ENCODE peak calls at places on chromosomes 5 and 9, in five cellular contexts. W, X, M, T and I are unnamed samples.
A peak's percentile ranks its signal among the peaks of the same experiment; 100 is the strongest.

GRCh38 chr5:168822745-168823281 is 243.6 kb upstream of the PANK3 start:
- DNase-seq in W (no peak), X (no peak), M (no peak), T (no peak), I (peak; percentile 9)

GRCh38 chr5:180212363-180213255 is 3.6 kb upstream of the RASGEF1C start:
- DNase-seq in W (peak; percentile 41), X (no peak), M (no peak), T (no peak), I (no peak)

GRCh38 chr9:21833090-21833801 is 30.8 kb downstream of the MTAP start:
- DNase-seq in W (no peak), X (no peak), M (no peak), T (no peak), I (no peak)

GRCh38 chr5:98657559-98657958 is 115.9 kb upstream of the RGMB start:
- DNase-seq in W (no peak), X (no peak), M (no peak), T (no peak), I (no peak)

GRCh38 chr5:140109050-140109817 is 4.7 kb upstream of the PURA start:
- DNase-seq in W (peak; percentile 48), X (peak; percentile 8), M (no peak), T (no peak), I (no peak)

GRCh38 chr9:89872426-89872912 is 267.7 kb downstream of the GADD45G start:
- DNase-seq in W (no peak), X (no peak), M (no peak), T (no peak), I (no peak)

GRCh38 chr5:14467886-14468285 is 113.7 kb upstream of the OTULINL start:
- DNase-seq in W (no peak), X (no peak), M (no peak), T (no peak), I (no peak)

GRCh38 chr9:127925959-127926949 is 4.3 kb downstream of the PIP5KL1 start:
- DNase-seq in W (no peak), X (no peak), M (no peak), T (no peak), I (no peak)

GRCh38 chr9:115469826-115470225 is 351.9 kb upstream of the TNC start:
- DNase-seq in W (no peak), X (no peak), M (no peak), T (no peak), I (no peak)

GRCh38 chr9:27566118-27566517 is 7.2 kb downstream of the C9orf72 start:
- DNase-seq in W (no peak), X (no peak), M (no peak), T (no peak), I (no peak)

GRCh38 chr5:142883025-142883424 is 112.8 kb downstream of the ARHGAP26 start:
- DNase-seq in W (no peak), X (no peak), M (no peak), T (no peak), I (no peak)

GRCh38 chr5:145697251-145698016 is 137.7 kb downstream of the PRELID2 start:
- DNase-seq in W (peak; percentile 49), X (peak; percentile 29), M (no peak), T (peak; percentile 17), I (peak; percentile 41)

GRCh38 chr9:31119882-31120481 is 1264.5 kb upstream of the ACO1 start:
- DNase-seq in W (peak; percentile 18), X (peak; percentile 26), M (no peak), T (peak; percentile 15), I (peak; percentile 43)

GRCh38 chr5:140228364-140228837 is 53.4 kb downstream of the CYSTM1 start:
- DNase-seq in W (no peak), X (no peak), M (no peak), T (no peak), I (no peak)

GRCh38 chr9:107545036-107545435 is 55.5 kb upstream of the KLF4 start:
- DNase-seq in W (no peak), X (no peak), M (no peak), T (no peak), I (no peak)

GRCh38 chr5:116577064-116577788 is 2.6 kb upstream of the SEMA6A start:
- DNase-seq in W (no peak), X (no peak), M (no peak), T (peak; percentile 75), I (peak; percentile 37)

GRCh38 chr9:36992501-36993316 is 41.4 kb downstream of the PAX5 start:
- DNase-seq in W (no peak), X (no peak), M (no peak), T (no peak), I (no peak)

GRCh38 chr9:121937248-121937647 is 155.9 kb downstream of the TTLL11 start:
- DNase-seq in W (no peak), X (no peak), M (no peak), T (no peak), I (no peak)

GRCh38 chr9:126357074-126357473 is 30.4 kb downstream of the MVB12B start:
- DNase-seq in W (no peak), X (no peak), M (no peak), T (no peak), I (no peak)

GRCh38 chr5:150116667-150117395 is 30.5 kb upstream of the CSF1R start:
- DNase-seq in W (no peak), X (peak; percentile 2), M (no peak), T (no peak), I (no peak)

GRCh38 chr9:136538599-136539426 is 7.0 kb downstream of the NOTCH1 start:
- DNase-seq in W (no peak), X (no peak), M (no peak), T (peak; percentile 84), I (peak; percentile 83)

GRCh38 chr5:98570661-98571181 is 202.7 kb upstream of the RGMB start:
- DNase-seq in W (no peak), X (no peak), M (no peak), T (no peak), I (no peak)

GRCh38 chr9:111052831-111053230 is 14.6 kb upstream of the LPAR1 start:
- DNase-seq in W (no peak), X (no peak), M (no peak), T (no peak), I (no peak)

GRCh38 chr5:1119312-1119831 is 7.5 kb upstream of the SLC12A7 start:
- DNase-seq in W (no peak), X (no peak), M (no peak), T (no peak), I (no peak)

GRCh38 chr5:73378070-73378469 is 70.5 kb downstream of the FOXD1 start:
- DNase-seq in W (no peak), X (no peak), M (no peak), T (no peak), I (no peak)

GRCh38 chr9:80213613-80214012 is 641.8 kb downstream of the TLE4 start:
- DNase-seq in W (no peak), X (no peak), M (no peak), T (no peak), I (no peak)

GRCh38 chr9:83572524-83572923 is 34.3 kb upstream of the FRMD3 start:
- DNase-seq in W (no peak), X (no peak), M (no peak), T (no peak), I (no peak)

GRCh38 chr5:76477061-76477460 is 74.0 kb downstream of the IQGAP2 start:
- DNase-seq in W (no peak), X (no peak), M (no peak), T (no peak), I (no peak)

GRCh38 chr9:21551401-21551800 is 69.3 kb upstream of the IFNE start:
- DNase-seq in W (no peak), X (no peak), M (no peak), T (no peak), I (no peak)

GRCh38 chr5:172499287-172499686 is 45.0 kb upstream of the SH3PXD2B start:
- DNase-seq in W (no peak), X (no peak), M (peak; percentile 13), T (no peak), I (no peak)

GRCh38 chr5:178367351-178368120 is 134.9 kb upstream of the PHYKPL start:
- DNase-seq in W (no peak), X (no peak), M (no peak), T (no peak), I (no peak)

GRCh38 chr5:162858770-162859169 is 578.6 kb upstream of the CCNG1 start:
- DNase-seq in W (no peak), X (no peak), M (no peak), T (no peak), I (no peak)

GRCh38 chr5:472076-472655 is 29.2 kb downstream of the EXOC3 start:
- DNase-seq in W (peak; percentile 42), X (no peak), M (no peak), T (peak; percentile 34), I (no peak)

GRCh38 chr5:137735531-137736284 is at the start of gene KLHL3:
- DNase-seq in W (peak; percentile 60), X (peak; percentile 61), M (peak; percentile 29), T (peak; percentile 29), I (peak; percentile 62)
- TF ChIP-seq CTCF in W (no peak), X (no peak), M (no peak), T (peak; percentile 46), I (no peak)

GRCh38 chr5:129460951-129461815 is 1.1 kb downstream of the ADAMTS19 start:
- DNase-seq in W (peak; percentile 50), X (peak; percentile 81), M (no peak), T (peak; percentile 49), I (peak; percentile 15)
- TF ChIP-seq CTCF in W (peak; percentile 26), X (peak; percentile 53), M (no peak), T (peak; percentile 35), I (peak; percentile 17)

GRCh38 chr5:141636413-141637265 is at the start of the genes HDAC3 and RELL2:
- DNase-seq in W (peak; percentile 96), X (peak; percentile 97), M (peak; percentile 93), T (peak; percentile 98), I (peak; percentile 94)

GRCh38 chr5:141638771-141639170 is 2.0 kb downstream of the RELL2 start:
- DNase-seq in W (no peak), X (no peak), M (no peak), T (no peak), I (no peak)

GRCh38 chr5:141637266-141637692 is 482 bp downstream of the RELL2 start:
- DNase-seq in W (no peak), X (peak; percentile 34), M (no peak), T (peak; percentile 59), I (peak; percentile 61)

GRCh38 chr5:141639357-141640050 is 2.7 kb downstream of the RELL2 start:
- DNase-seq in W (no peak), X (no peak), M (no peak), T (no peak), I (no peak)

GRCh38 chr5:141637693-141638419 is 1.1 kb downstream of the RELL2 start:
- DNase-seq in W (peak; percentile 62), X (peak; percentile 84), M (peak; percentile 62), T (peak; percentile 75), I (peak; percentile 81)
- TF ChIP-seq CTCF in W (peak; percentile 14), X (peak; percentile 49), M (no peak), T (peak; percentile 66), I (peak; percentile 68)

DNA sequence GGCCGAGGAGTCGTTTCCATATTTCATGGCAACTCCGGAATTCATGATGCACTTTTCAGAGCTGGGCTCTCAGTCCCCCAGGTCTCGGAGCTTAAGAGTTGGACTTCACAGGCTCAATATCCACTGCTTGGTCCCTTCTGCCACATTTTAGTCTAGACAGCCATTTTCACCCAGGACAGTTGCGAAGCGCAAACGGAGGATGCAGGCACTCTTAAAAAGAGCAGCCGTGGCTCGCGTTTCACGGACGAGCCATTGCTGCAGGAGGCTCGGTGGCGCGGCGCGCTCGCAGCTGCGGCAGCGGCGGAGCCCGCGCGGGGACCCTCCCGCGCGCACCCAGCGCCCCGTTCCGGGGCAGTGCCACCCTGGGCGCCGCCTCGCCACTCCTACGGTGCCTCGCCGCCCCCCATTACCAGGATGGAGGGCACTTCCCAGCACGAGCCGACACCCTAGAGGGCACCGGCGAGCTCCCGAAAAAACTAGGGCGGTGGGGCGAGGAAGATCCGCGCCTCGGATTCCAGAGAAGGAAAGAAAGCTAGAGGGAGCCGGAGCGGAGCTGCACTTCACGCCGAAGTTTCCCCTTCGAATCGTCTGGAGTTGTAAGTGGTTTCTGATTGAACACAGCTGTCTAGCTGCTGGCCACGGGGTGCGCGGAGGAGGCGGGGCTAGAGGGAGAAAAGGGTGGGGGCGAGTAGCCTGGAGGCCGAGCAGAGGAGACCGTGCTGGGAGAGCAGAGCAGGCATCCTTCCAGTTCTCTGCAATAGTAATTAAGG is 140.3 kb downstream of the TSSK1B start:
- DNase-seq in W (peak; percentile 82), X (peak; percentile 83), M (peak; percentile 83), T (peak; percentile 83), I (peak; percentile 89)
- TF ChIP-seq CTCF in W (no peak), X (no peak), M (no peak), T (no peak), I (no peak)